ENCODE peak calls at places on chromosomes 11 and 22, in six cellular contexts. One of them, this sample, is unnamed.

GRCh38 chr22:38841211-38841610 is 2.6 kb downstream of the NPTXR start:
- DNase-seq in heart left ventricle: peak
- DNase-seq in A549: no peak
- DNase-seq in RWPE1: no peak
- DNase-seq in fibroblast of lung: no peak
- DNase-seq in PC-9: no peak
- DNase-seq in this sample: no peak

GRCh38 chr11:89487016-89487415 is 4.2 kb downstream of the NOX4 start:
- DNase-seq in heart left ventricle: no peak
- DNase-seq in PC-9: no peak
- DNase-seq in A549: no peak
- DNase-seq in RWPE1: no peak
- DNase-seq in fibroblast of lung: no peak
- DNase-seq in this sample: no peak

GRCh38 chr11:123300874-123301695 is 106.0 kb upstream of the CLMP start:
- DNase-seq in fibroblast of lung: peak
- DNase-seq in A549: peak
- DNase-seq in RWPE1: no peak
- DNase-seq in heart left ventricle: no peak
- DNase-seq in PC-9: peak
- DNase-seq in this sample: no peak

GRCh38 chr11:129814244-129814992 is 1.2 kb upstream of the TMEM45B start:
- DNase-seq in fibroblast of lung: no peak
- DNase-seq in A549: peak
- DNase-seq in RWPE1: no peak
- DNase-seq in PC-9: no peak
- DNase-seq in heart left ventricle: no peak
- DNase-seq in this sample: no peak

GRCh38 chr11:95282337-95282751 is 51.3 kb upstream of the SESN3 start:
- DNase-seq in heart left ventricle: no peak
- DNase-seq in RWPE1: no peak
- DNase-seq in A549: peak
- DNase-seq in PC-9: no peak
- DNase-seq in fibroblast of lung: peak
- DNase-seq in this sample: no peak

GRCh38 chr11:93143186-93143585 is 54.6 kb downstream of the SLC36A4 start:
- DNase-seq in fibroblast of lung: peak
- DNase-seq in PC-9: no peak
- DNase-seq in A549: no peak
- DNase-seq in RWPE1: no peak
- DNase-seq in heart left ventricle: no peak
- DNase-seq in this sample: no peak

GRCh38 chr11:100978442-100978841 is 151.2 kb downstream of the PGR start:
- DNase-seq in fibroblast of lung: no peak
- DNase-seq in A549: no peak
- DNase-seq in heart left ventricle: no peak
- DNase-seq in RWPE1: no peak
- DNase-seq in PC-9: no peak
- DNase-seq in this sample: no peak

GRCh38 chr11:134863294-134863693 is 451.3 kb upstream of the B3GAT1 start:
- DNase-seq in heart left ventricle: no peak
- DNase-seq in fibroblast of lung: no peak
- DNase-seq in RWPE1: no peak
- DNase-seq in A549: no peak
- DNase-seq in PC-9: no peak
- DNase-seq in this sample: no peak

GRCh38 chr11:41237386-41237785 is 222.1 kb downstream of the LRRC4C start:
- DNase-seq in fibroblast of lung: no peak
- DNase-seq in RWPE1: no peak
- DNase-seq in heart left ventricle: no peak
- DNase-seq in A549: no peak
- DNase-seq in PC-9: no peak
- DNase-seq in this sample: no peak

GRCh38 chr11:128709402-128709801 is 15.5 kb downstream of the FLI1 start:
- DNase-seq in RWPE1: peak
- DNase-seq in fibroblast of lung: peak
- DNase-seq in PC-9: no peak
- DNase-seq in A549: no peak
- DNase-seq in heart left ventricle: no peak
- DNase-seq in this sample: no peak

GRCh38 chr22:23156286-23156685 is 11.0 kb downstream of the RAB36 start:
- DNase-seq in RWPE1: no peak
- DNase-seq in A549: no peak
- DNase-seq in PC-9: no peak
- DNase-seq in fibroblast of lung: no peak
- DNase-seq in heart left ventricle: peak
- DNase-seq in this sample: no peak

GRCh38 chr11:60995798-60996197 is 24.3 kb downstream of the CD6 start:
- DNase-seq in RWPE1: no peak
- DNase-seq in fibroblast of lung: no peak
- DNase-seq in A549: no peak
- DNase-seq in PC-9: no peak
- DNase-seq in heart left ventricle: no peak
- DNase-seq in this sample: no peak

GRCh38 chr11:59560290-59560701 is 49.0 kb downstream of the OR4D9 start:
- DNase-seq in A549: peak
- DNase-seq in heart left ventricle: no peak
- DNase-seq in fibroblast of lung: peak
- DNase-seq in RWPE1: peak
- DNase-seq in PC-9: peak
- DNase-seq in this sample: no peak

GRCh38 chr22:28346308-28346707 is 333.3 kb downstream of the TTC28 start:
- DNase-seq in heart left ventricle: no peak
- DNase-seq in fibroblast of lung: no peak
- DNase-seq in A549: no peak
- DNase-seq in PC-9: no peak
- DNase-seq in RWPE1: no peak
- DNase-seq in this sample: no peak

GRCh38 chr11:115709297-115709696 is 205.1 kb upstream of the CADM1 start:
- DNase-seq in fibroblast of lung: no peak
- DNase-seq in PC-9: no peak
- DNase-seq in RWPE1: no peak
- DNase-seq in A549: no peak
- DNase-seq in heart left ventricle: no peak
- DNase-seq in this sample: no peak

GRCh38 chr11:119907934-119908760 is 179.1 kb upstream of the NECTIN1 start:
- DNase-seq in fibroblast of lung: no peak
- DNase-seq in A549: no peak
- DNase-seq in heart left ventricle: no peak
- DNase-seq in RWPE1: no peak
- DNase-seq in PC-9: no peak
- DNase-seq in this sample: no peak

DNA sequence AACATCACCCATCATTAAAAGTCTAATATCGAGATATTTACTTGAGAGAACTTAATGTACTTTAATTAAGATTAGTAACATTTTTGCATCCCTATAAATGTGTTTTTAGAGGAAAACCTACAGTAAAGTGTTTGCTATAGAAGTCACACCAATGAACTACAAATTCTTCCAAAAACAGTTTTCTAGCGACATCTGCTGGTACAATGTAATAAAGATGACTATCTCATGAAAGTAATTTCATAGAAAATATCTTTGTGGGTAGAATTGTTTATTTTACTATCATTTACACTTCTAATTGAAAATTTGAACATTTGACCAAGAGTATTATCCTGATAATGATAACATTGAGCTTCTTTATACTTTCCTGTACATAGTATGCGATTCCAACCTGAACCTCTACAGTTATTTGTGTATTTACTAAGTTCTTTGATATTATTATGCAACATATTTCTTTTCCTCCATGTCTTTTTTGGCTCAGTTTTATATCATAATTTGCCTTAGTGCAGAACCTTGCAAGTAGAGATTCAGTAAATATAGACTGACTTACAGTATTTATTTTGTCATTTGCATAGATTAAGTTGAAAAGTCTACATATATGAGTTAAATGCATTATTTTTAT is 252.7 kb downstream of the TMEM135 start:
- DNase-seq in fibroblast of lung: peak
- DNase-seq in heart left ventricle: no peak
- DNase-seq in PC-9: peak
- DNase-seq in RWPE1: peak
- DNase-seq in A549: peak
- DNase-seq in this sample: no peak
- TF ChIP-seq CTCF in fibroblast of lung: peak
- TF ChIP-seq CTCF in heart left ventricle: peak
- TF ChIP-seq CTCF in PC-9: peak
- TF ChIP-seq CTCF in RWPE1: peak
- TF ChIP-seq CTCF in A549: peak
- TF ChIP-seq CTCF in this sample: peak

GRCh38 chr11:78331711-78332110 is 85.9 kb downstream of the GAB2 start:
- DNase-seq in fibroblast of lung: no peak
- DNase-seq in RWPE1: no peak
- DNase-seq in PC-9: no peak
- DNase-seq in A549: no peak
- DNase-seq in heart left ventricle: no peak
- DNase-seq in this sample: no peak
- H3K27ac ChIP-seq in fibroblast of lung: no peak
- H3K27ac ChIP-seq in RWPE1: no peak
- H3K27ac ChIP-seq in PC-9: no peak
- H3K27ac ChIP-seq in A549: no peak
- H3K27ac ChIP-seq in heart left ventricle: no peak
- H3K27ac ChIP-seq in this sample: no peak

GRCh38 chr22:19897726-19898515 is 43.2 kb upstream of the GNB1L start:
- DNase-seq in RWPE1: no peak
- DNase-seq in PC-9: no peak
- DNase-seq in heart left ventricle: peak
- DNase-seq in A549: no peak
- DNase-seq in fibroblast of lung: no peak
- DNase-seq in this sample: no peak
- TF ChIP-seq CTCF in RWPE1: no peak
- TF ChIP-seq CTCF in PC-9: no peak
- TF ChIP-seq CTCF in heart left ventricle: no peak
- TF ChIP-seq CTCF in A549: no peak
- TF ChIP-seq CTCF in fibroblast of lung: no peak
- TF ChIP-seq CTCF in this sample: no peak

GRCh38 chr11:10134975-10135481 is 159.0 kb downstream of the SBF2 start:
- DNase-seq in heart left ventricle: no peak
- DNase-seq in A549: no peak
- DNase-seq in PC-9: no peak
- DNase-seq in fibroblast of lung: no peak
- DNase-seq in RWPE1: no peak
- DNase-seq in this sample: no peak

GRCh38 chr11:10139081-10139480 is 154.9 kb downstream of the SBF2 start:
- DNase-seq in heart left ventricle: no peak
- DNase-seq in fibroblast of lung: no peak
- DNase-seq in RWPE1: no peak
- DNase-seq in A549: no peak
- DNase-seq in PC-9: no peak
- DNase-seq in this sample: no peak

GRCh38 chr11:10144954-10145353 is 149.1 kb downstream of the SBF2 start:
- DNase-seq in A549: no peak
- DNase-seq in RWPE1: no peak
- DNase-seq in heart left ventricle: no peak
- DNase-seq in PC-9: no peak
- DNase-seq in fibroblast of lung: no peak
- DNase-seq in this sample: no peak

GRCh38 chr11:10139656-10140055 is 154.4 kb downstream of the SBF2 start:
- DNase-seq in fibroblast of lung: peak
- DNase-seq in RWPE1: peak
- DNase-seq in A549: peak
- DNase-seq in PC-9: peak
- DNase-seq in heart left ventricle: no peak
- DNase-seq in this sample: no peak
- H3K27ac ChIP-seq in fibroblast of lung: no peak
- H3K27ac ChIP-seq in RWPE1: no peak
- H3K27ac ChIP-seq in A549: no peak
- H3K27ac ChIP-seq in PC-9: no peak
- H3K27ac ChIP-seq in heart left ventricle: no peak
- H3K27ac ChIP-seq in this sample: peak

DNA sequence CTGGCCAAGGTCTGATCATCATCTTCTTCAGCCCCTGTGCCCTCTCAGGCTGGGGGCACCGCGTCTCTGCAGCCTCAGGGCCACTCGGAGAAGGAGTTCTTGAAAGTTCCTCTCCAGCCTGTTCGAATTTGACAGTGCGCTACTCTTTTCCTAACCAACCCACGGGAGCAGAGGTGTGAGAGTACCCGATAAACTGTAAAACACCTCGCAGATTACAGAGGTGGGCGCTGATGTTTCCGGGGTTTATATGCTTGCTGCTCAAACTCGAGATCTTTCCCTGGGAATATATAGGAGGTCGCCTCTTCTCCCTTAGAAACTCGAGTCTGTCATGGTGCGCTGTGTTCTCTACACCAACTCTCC is 515 bp downstream of the CTR9 start:
- DNase-seq in A549: no peak
- DNase-seq in fibroblast of lung: no peak
- DNase-seq in heart left ventricle: no peak
- DNase-seq in RWPE1: no peak
- DNase-seq in PC-9: no peak
- DNase-seq in this sample: no peak
- TF ChIP-seq CTCF in A549: no peak
- TF ChIP-seq CTCF in fibroblast of lung: no peak
- TF ChIP-seq CTCF in heart left ventricle: no peak
- TF ChIP-seq CTCF in RWPE1: no peak
- TF ChIP-seq CTCF in PC-9: no peak
- TF ChIP-seq CTCF in this sample: no peak

GRCh38 chr11:65008016-65008415 is 5.9 kb upstream of the ARL2 start:
- DNase-seq in RWPE1: no peak
- DNase-seq in fibroblast of lung: no peak
- DNase-seq in PC-9: no peak
- DNase-seq in A549: no peak
- DNase-seq in heart left ventricle: no peak
- DNase-seq in this sample: no peak
- H3K27ac ChIP-seq in RWPE1: peak
- H3K27ac ChIP-seq in fibroblast of lung: peak
- H3K27ac ChIP-seq in PC-9: peak
- H3K27ac ChIP-seq in A549: peak
- H3K27ac ChIP-seq in heart left ventricle: no peak
- H3K27ac ChIP-seq in this sample: no peak

DNA sequence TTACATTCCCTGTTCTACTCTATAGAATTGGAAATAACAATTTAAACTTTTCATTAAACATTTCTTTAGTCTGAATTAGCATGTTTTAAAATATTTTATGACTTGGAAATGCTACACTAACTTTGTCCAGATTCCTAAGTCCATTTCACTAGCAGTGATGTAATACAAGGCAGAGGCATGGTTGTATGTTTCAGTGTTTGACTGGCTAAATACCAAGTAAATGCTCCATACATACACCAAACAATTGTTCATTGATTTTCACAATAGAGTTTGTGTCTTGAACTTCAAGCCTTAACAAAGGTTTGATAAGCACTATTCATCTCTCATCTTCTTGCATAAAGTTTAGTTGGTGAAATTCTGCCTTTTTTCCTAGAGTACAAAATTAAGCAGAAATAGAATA is 13.5 kb downstream of the ZBED5 start:
- DNase-seq in fibroblast of lung: no peak
- DNase-seq in heart left ventricle: no peak
- DNase-seq in A549: no peak
- DNase-seq in RWPE1: no peak
- DNase-seq in PC-9: no peak
- DNase-seq in this sample: no peak
- TF ChIP-seq CTCF in fibroblast of lung: no peak
- TF ChIP-seq CTCF in heart left ventricle: no peak
- TF ChIP-seq CTCF in A549: no peak
- TF ChIP-seq CTCF in RWPE1: no peak
- TF ChIP-seq CTCF in PC-9: no peak
- TF ChIP-seq CTCF in this sample: no peak

DNA sequence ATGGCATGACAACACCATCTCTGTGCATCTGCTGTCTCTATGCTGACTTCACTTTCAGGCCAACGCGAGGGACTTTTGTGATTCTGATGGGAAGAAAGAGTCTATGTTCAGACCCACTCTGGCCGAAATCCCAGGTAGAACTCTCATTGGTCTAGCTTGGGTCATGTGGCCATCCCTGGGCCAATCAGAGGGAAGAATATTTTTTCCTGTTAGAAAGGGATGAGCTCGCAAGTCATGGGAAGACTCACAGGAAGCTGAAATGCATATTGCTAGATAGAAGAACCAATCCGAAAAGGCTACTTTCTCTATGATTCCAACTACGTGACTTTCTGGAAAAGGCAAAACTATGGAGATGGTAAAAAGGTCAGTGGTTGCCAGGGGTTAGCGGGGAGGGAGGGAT is 56.0 kb upstream of the LINC01488 start:
- DNase-seq in heart left ventricle: no peak
- DNase-seq in RWPE1: no peak
- DNase-seq in fibroblast of lung: no peak
- DNase-seq in PC-9: no peak
- DNase-seq in A549: no peak
- DNase-seq in this sample: no peak
- H3K27ac ChIP-seq in heart left ventricle: no peak
- H3K27ac ChIP-seq in RWPE1: no peak
- H3K27ac ChIP-seq in fibroblast of lung: no peak
- H3K27ac ChIP-seq in PC-9: no peak
- H3K27ac ChIP-seq in A549: no peak
- H3K27ac ChIP-seq in this sample: no peak

This sample was measured in left ventricle myocardium inferior.